ENCODE peak calls at places on chromosomes 4 and X, in eight cellular contexts. J is astrocyte of the cerebellum, W is coronary artery, R is NCI-H2029 treated with DMSO at 0.1 percent for 48 hours, H is NCI-H1417, Q is aorta, E is endothelial cell of umbilical vein, F is left lung. V is an unnamed sample.
A peak's percentile ranks its signal among the peaks of the same experiment; 100 is the strongest.

GRCh38 chr4:15400911-15401671 is 26.7 kb upstream of the C1QTNF7 start:
- DNase-seq in J (no peak), W (peak; percentile 84), R (no peak), H (no peak), Q (peak; percentile 86), E (no peak), F (peak; percentile 84), V (peak; percentile 81)

GRCh38 chr4:148926861-148927260 is 484.6 kb upstream of the NR3C2 start:
- DNase-seq in J (peak; percentile 15), W (no peak), R (no peak), H (peak; percentile 0), Q (peak; percentile 38), E (no peak), F (peak; percentile 30), V (no peak)

GRCh38 chr4:13240066-13240465 is 244.1 kb downstream of the RAB28 start:
- DNase-seq in J (peak; percentile 56), W (no peak), R (no peak), H (no peak), Q (no peak), E (no peak), F (no peak), V (no peak)

GRCh38 chr4:184104419-184105101 is 113.1 kb downstream of the ENPP6 start:
- DNase-seq in J (no peak), W (no peak), R (no peak), H (no peak), Q (no peak), E (no peak), F (no peak), V (no peak)

GRCh38 chr4:38454284-38454683 is 209.7 kb upstream of the KLF3 start:
- DNase-seq in J (no peak), W (no peak), R (no peak), H (no peak), Q (no peak), E (no peak), F (no peak), V (no peak)

GRCh38 chr4:113943863-113944262 is 35.6 kb downstream of the ARSJ start:
- DNase-seq in J (peak; percentile 46), W (no peak), R (no peak), H (no peak), Q (no peak), E (peak; percentile 22), F (no peak), V (no peak)

GRCh38 chrX:6226646-6227444 is 1.8 kb downstream of the NLGN4X start:
- DNase-seq in J (no peak), W (no peak), R (no peak), H (peak; percentile 79), Q (no peak), E (no peak), F (peak; percentile 28), V (no peak)

GRCh38 chr4:122003335-122003734 is 51.5 kb upstream of the TRPC3 start:
- DNase-seq in J (no peak), W (no peak), R (no peak), H (peak; percentile 12), Q (no peak), E (peak; percentile 25), F (no peak), V (no peak)

GRCh38 chrX:23515028-23515427 is 152.3 kb upstream of the PRDX4 start:
- DNase-seq in J (no peak), W (no peak), R (no peak), H (peak; percentile 67), Q (no peak), E (no peak), F (no peak), V (no peak)

GRCh38 chr4:123843137-123843536 is 446.5 kb downstream of the SPRY1 start:
- DNase-seq in J (no peak), W (no peak), R (no peak), H (no peak), Q (no peak), E (no peak), F (no peak), V (no peak)

GRCh38 chr4:126708716-126709115 is 924.0 kb upstream of the INTU start:
- DNase-seq in J (no peak), W (no peak), R (no peak), H (no peak), Q (no peak), E (no peak), F (no peak), V (no peak)

GRCh38 chr4:9870165-9870564 is 88.7 kb downstream of the DRD5 start:
- DNase-seq in J (no peak), W (no peak), R (no peak), H (no peak), Q (no peak), E (no peak), F (no peak), V (no peak)

GRCh38 chrX:13085533-13085932 is 41.1 kb upstream of the FAM9C start:
- DNase-seq in J (no peak), W (no peak), R (no peak), H (no peak), Q (no peak), E (no peak), F (no peak), V (no peak)

GRCh38 chrX:76555816-76556215 is 128.3 kb downstream of the MAGEE1 start:
- DNase-seq in J (no peak), W (no peak), R (no peak), H (no peak), Q (no peak), E (peak; percentile 19), F (no peak), V (no peak)

GRCh38 chr4:127870688-127871087 is 10.0 kb upstream of the PLK4 start:
- DNase-seq in J (peak; percentile 73), W (no peak), R (no peak), H (no peak), Q (peak; percentile 59), E (peak; percentile 85), F (no peak), V (no peak)

GRCh38 chr4:4555916-4556315 is 14.1 kb upstream of the STX18 start:
- DNase-seq in J (peak; percentile 92), W (no peak), R (no peak), H (no peak), Q (no peak), E (no peak), F (no peak), V (no peak)

GRCh38 chrX:45592067-45592466 is 391.4 kb upstream of the DIPK2B start:
- DNase-seq in J (no peak), W (no peak), R (peak; percentile 7), H (no peak), Q (no peak), E (no peak), F (no peak), V (no peak)

GRCh38 chrX:4708970-4709760 is 995.7 kb upstream of the PRKX start:
- DNase-seq in J (no peak), W (no peak), R (no peak), H (no peak), Q (no peak), E (no peak), F (no peak), V (no peak)

GRCh38 chr4:23877758-23878229 is 12.1 kb downstream of the PPARGC1A start:
- DNase-seq in J (no peak), W (no peak), R (peak; percentile 37), H (no peak), Q (no peak), E (no peak), F (no peak), V (no peak)

GRCh38 chrX:154799554-154800348 is 5.5 kb downstream of the MPP1 start:
- DNase-seq in J (peak; percentile 4), W (no peak), R (peak; percentile 88), H (peak; percentile 88), Q (no peak), E (peak; percentile 91), F (no peak), V (no peak)

GRCh38 chr4:2044542-2045517 is 14.3 kb upstream of the NAT8L start:
- DNase-seq in J (no peak), W (no peak), R (no peak), H (no peak), Q (no peak), E (no peak), F (peak; percentile 64), V (no peak)

GRCh38 chr4:3529363-3529762 is 2.9 kb downstream of the LRPAP1 start:
- DNase-seq in J (no peak), W (no peak), R (no peak), H (no peak), Q (peak; percentile 79), E (no peak), F (peak; percentile 83), V (peak; percentile 67)

GRCh38 chr4:40057540-40058091 is 966 bp downstream of the N4BP2 start:
- DNase-seq in J (peak; percentile 91), W (peak; percentile 92), R (peak; percentile 95), H (peak; percentile 83), Q (peak; percentile 82), E (peak; percentile 97), F (no peak), V (peak; percentile 90)

GRCh38 chrX:118216086-118216485 is 99.5 kb upstream of the KLHL13 start:
- DNase-seq in J (no peak), W (no peak), R (no peak), H (no peak), Q (no peak), E (peak; percentile 86), F (no peak), V (no peak)